ENCODE peak calls at places on chromosomes 13 and 19, in seven cellular contexts. One of them, this sample, is unnamed.

GRCh38 chr19:38778733-38779132 is 5.4 kb upstream of the LGALS7 start:
- DNase-seq in ascending aorta: no peak
- DNase-seq in tibial artery: no peak
- DNase-seq in GM06990: no peak
- DNase-seq in ovary: no peak
- DNase-seq in heart right ventricle: no peak
- DNase-seq in PC-9: no peak
- DNase-seq in this sample: no peak

GRCh38 chr19:16571283-16571682 is 932 bp downstream of the SLC35E1 start:
- DNase-seq in ascending aorta: no peak
- DNase-seq in ovary: no peak
- DNase-seq in heart right ventricle: no peak
- DNase-seq in GM06990: no peak
- DNase-seq in PC-9: no peak
- DNase-seq in tibial artery: no peak
- DNase-seq in this sample: no peak

GRCh38 chr13:113855012-113855921 is 8.6 kb downstream of the GAS6 start:
- DNase-seq in tibial artery: peak
- DNase-seq in heart right ventricle: peak
- DNase-seq in PC-9: no peak
- DNase-seq in ascending aorta: no peak
- DNase-seq in GM06990: no peak
- DNase-seq in ovary: peak
- DNase-seq in this sample: no peak

GRCh38 chr13:97193577-97193976 is 28.6 kb upstream of the MBNL2 start:
- DNase-seq in ovary: no peak
- DNase-seq in tibial artery: no peak
- DNase-seq in GM06990: no peak
- DNase-seq in PC-9: no peak
- DNase-seq in heart right ventricle: no peak
- DNase-seq in ascending aorta: no peak
- DNase-seq in this sample: no peak

GRCh38 chr13:33193428-33193974 is 92.1 kb downstream of the STARD13 start:
- DNase-seq in ovary: no peak
- DNase-seq in tibial artery: no peak
- DNase-seq in heart right ventricle: no peak
- DNase-seq in PC-9: no peak
- DNase-seq in GM06990: no peak
- DNase-seq in ascending aorta: no peak
- DNase-seq in this sample: no peak

GRCh38 chr13:111661052-111661451 is 340.6 kb downstream of the TEX29 start:
- DNase-seq in tibial artery: no peak
- DNase-seq in PC-9: no peak
- DNase-seq in ascending aorta: no peak
- DNase-seq in ovary: no peak
- DNase-seq in GM06990: no peak
- DNase-seq in heart right ventricle: no peak
- DNase-seq in this sample: no peak

GRCh38 chr13:112756511-112756966 is 66.7 kb downstream of the ATP11A start:
- DNase-seq in tibial artery: no peak
- DNase-seq in heart right ventricle: no peak
- DNase-seq in ovary: no peak
- DNase-seq in PC-9: no peak
- DNase-seq in ascending aorta: no peak
- DNase-seq in GM06990: no peak
- DNase-seq in this sample: no peak

GRCh38 chr19:1857648-1858326 is 5.6 kb downstream of the KLF16 start:
- DNase-seq in GM06990: no peak
- DNase-seq in PC-9: no peak
- DNase-seq in ascending aorta: no peak
- DNase-seq in ovary: no peak
- DNase-seq in tibial artery: no peak
- DNase-seq in heart right ventricle: no peak
- DNase-seq in this sample: no peak

GRCh38 chr19:2478324-2478755 is 2.4 kb downstream of the GADD45B start:
- DNase-seq in ascending aorta: peak
- DNase-seq in GM06990: no peak
- DNase-seq in heart right ventricle: peak
- DNase-seq in PC-9: peak
- DNase-seq in tibial artery: peak
- DNase-seq in ovary: peak
- DNase-seq in this sample: no peak

GRCh38 chr19:17522988-17523872 is 11.8 kb downstream of the PGLS start:
- DNase-seq in GM06990: peak
- DNase-seq in PC-9: no peak
- DNase-seq in ascending aorta: no peak
- DNase-seq in tibial artery: peak
- DNase-seq in ovary: no peak
- DNase-seq in heart right ventricle: peak
- DNase-seq in this sample: no peak

GRCh38 chr13:114151565-114152284 is 19.3 kb upstream of the RASA3 start:
- DNase-seq in ascending aorta: no peak
- DNase-seq in PC-9: peak
- DNase-seq in tibial artery: no peak
- DNase-seq in heart right ventricle: no peak
- DNase-seq in ovary: no peak
- DNase-seq in GM06990: no peak
- DNase-seq in this sample: no peak

GRCh38 chr13:21641629-21642028 is 29.2 kb upstream of the FGF9 start:
- DNase-seq in ovary: no peak
- DNase-seq in heart right ventricle: no peak
- DNase-seq in tibial artery: no peak
- DNase-seq in ascending aorta: no peak
- DNase-seq in GM06990: no peak
- DNase-seq in PC-9: no peak
- DNase-seq in this sample: no peak

GRCh38 chr19:2636897-2637683 is 65.4 kb downstream of the GNG7 start:
- DNase-seq in tibial artery: no peak
- DNase-seq in GM06990: peak
- DNase-seq in heart right ventricle: peak
- DNase-seq in ovary: peak
- DNase-seq in ascending aorta: no peak
- DNase-seq in PC-9: peak
- DNase-seq in this sample: no peak

GRCh38 chr13:109451726-109452125 is 334.7 kb downstream of the IRS2 start:
- DNase-seq in heart right ventricle: no peak
- DNase-seq in GM06990: no peak
- DNase-seq in tibial artery: no peak
- DNase-seq in PC-9: no peak
- DNase-seq in ascending aorta: no peak
- DNase-seq in ovary: no peak
- DNase-seq in this sample: no peak

GRCh38 chr19:2973229-2973628 is 4.1 kb upstream of the TLE6 start:
- DNase-seq in PC-9: no peak
- DNase-seq in ovary: no peak
- DNase-seq in heart right ventricle: peak
- DNase-seq in ascending aorta: no peak
- DNase-seq in GM06990: no peak
- DNase-seq in tibial artery: peak
- DNase-seq in this sample: no peak

GRCh38 chr13:36685912-36686311 is 12.1 kb downstream of the SERTM1 start:
- DNase-seq in tibial artery: no peak
- DNase-seq in GM06990: no peak
- DNase-seq in heart right ventricle: no peak
- DNase-seq in ovary: no peak
- DNase-seq in PC-9: no peak
- DNase-seq in ascending aorta: no peak
- DNase-seq in this sample: no peak

GRCh38 chr19:49216076-49216475 is 58.5 kb downstream of the TRPM4 start:
- DNase-seq in PC-9: peak
- DNase-seq in GM06990: no peak
- DNase-seq in tibial artery: no peak
- DNase-seq in ovary: no peak
- DNase-seq in ascending aorta: no peak
- DNase-seq in heart right ventricle: no peak
- DNase-seq in this sample: peak

GRCh38 chr19:13831560-13832056 is 36.4 kb downstream of the ZSWIM4 start:
- DNase-seq in ovary: no peak
- DNase-seq in ascending aorta: no peak
- DNase-seq in tibial artery: no peak
- DNase-seq in heart right ventricle: no peak
- DNase-seq in PC-9: no peak
- DNase-seq in GM06990: no peak
- DNase-seq in this sample: no peak

GRCh38 chr19:57708641-57709354 is at the start of gene ZNF154:
- DNase-seq in tibial artery: no peak
- DNase-seq in heart right ventricle: peak
- DNase-seq in ovary: no peak
- DNase-seq in ascending aorta: no peak
- DNase-seq in GM06990: peak
- DNase-seq in PC-9: no peak
- DNase-seq in this sample: no peak

GRCh38 chr13:21735621-21736401 is 64.9 kb downstream of the FGF9 start:
- DNase-seq in PC-9: no peak
- DNase-seq in ovary: peak
- DNase-seq in ascending aorta: no peak
- DNase-seq in heart right ventricle: peak
- DNase-seq in GM06990: no peak
- DNase-seq in tibial artery: no peak
- DNase-seq in this sample: no peak

GRCh38 chr13:53201454-53202225 is 173.0 kb downstream of the OLFM4 start:
- DNase-seq in heart right ventricle: no peak
- DNase-seq in ascending aorta: no peak
- DNase-seq in GM06990: peak
- DNase-seq in ovary: no peak
- DNase-seq in PC-9: no peak
- DNase-seq in tibial artery: no peak
- DNase-seq in this sample: no peak
- TF ChIP-seq CTCF in heart right ventricle: peak
- TF ChIP-seq CTCF in ascending aorta: no peak
- TF ChIP-seq CTCF in GM06990: no peak
- TF ChIP-seq CTCF in ovary: no peak
- TF ChIP-seq CTCF in PC-9: no peak
- TF ChIP-seq CTCF in tibial artery: no peak
- TF ChIP-seq CTCF in this sample: no peak

GRCh38 chr19:5968431-5969373 is 9.2 kb downstream of the RANBP3 start:
- DNase-seq in heart right ventricle: no peak
- DNase-seq in PC-9: no peak
- DNase-seq in ascending aorta: no peak
- DNase-seq in tibial artery: no peak
- DNase-seq in GM06990: no peak
- DNase-seq in ovary: no peak
- DNase-seq in this sample: no peak
- H3K4me3 ChIP-seq in heart right ventricle: no peak
- H3K4me3 ChIP-seq in PC-9: no peak
- H3K4me3 ChIP-seq in ascending aorta: no peak
- H3K4me3 ChIP-seq in tibial artery: no peak
- H3K4me3 ChIP-seq in GM06990: no peak
- H3K4me3 ChIP-seq in ovary: no peak
- H3K4me3 ChIP-seq in this sample: no peak

DNA sequence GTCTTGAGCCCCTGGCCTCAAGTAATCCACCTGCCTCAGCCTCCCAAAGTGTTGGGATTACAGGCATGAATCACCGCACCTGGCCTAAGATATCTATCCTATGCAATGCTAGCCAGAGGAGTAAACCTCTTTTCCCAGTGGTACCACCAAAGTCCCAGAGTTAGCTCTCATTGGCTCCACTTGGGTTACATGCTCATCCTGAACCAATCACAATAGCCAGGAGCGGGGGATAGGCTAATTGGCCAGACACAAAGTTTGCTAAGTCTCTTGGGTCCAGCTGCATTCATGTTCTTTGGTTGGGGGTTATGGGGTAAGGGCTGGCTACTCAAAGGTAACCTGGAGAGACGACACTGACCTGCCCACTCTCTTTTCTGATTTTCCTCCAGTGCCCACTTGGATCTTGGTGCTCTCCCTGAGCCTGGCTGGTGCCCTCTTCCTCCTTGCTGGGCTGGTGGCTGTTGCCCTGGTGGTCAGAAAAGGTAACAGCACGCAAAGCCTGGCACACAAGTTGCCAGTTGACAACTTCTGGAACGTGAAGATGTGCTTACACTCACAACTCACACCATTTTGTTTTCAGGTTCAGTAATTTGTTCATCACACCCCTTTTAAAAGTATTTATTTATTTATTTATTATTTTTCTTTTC is 7.8 kb downstream of the C19orf38 start:
- DNase-seq in ovary: no peak
- DNase-seq in GM06990: no peak
- DNase-seq in heart right ventricle: no peak
- DNase-seq in ascending aorta: no peak
- DNase-seq in tibial artery: no peak
- DNase-seq in PC-9: no peak
- DNase-seq in this sample: no peak
- TF ChIP-seq CTCF in ovary: no peak
- TF ChIP-seq CTCF in GM06990: peak
- TF ChIP-seq CTCF in heart right ventricle: peak
- TF ChIP-seq CTCF in ascending aorta: peak
- TF ChIP-seq CTCF in tibial artery: peak
- TF ChIP-seq CTCF in PC-9: peak
- TF ChIP-seq CTCF in this sample: peak

GRCh38 chr19:41353466-41354342 is at the start of gene TGFB1:
- DNase-seq in ascending aorta: peak
- DNase-seq in GM06990: peak
- DNase-seq in PC-9: peak
- DNase-seq in tibial artery: peak
- DNase-seq in ovary: peak
- DNase-seq in heart right ventricle: peak
- DNase-seq in this sample: peak

GRCh38 chr19:41355035-41355434 is 1.3 kb upstream of the TGFB1 start:
- DNase-seq in tibial artery: no peak
- DNase-seq in GM06990: no peak
- DNase-seq in ascending aorta: no peak
- DNase-seq in heart right ventricle: no peak
- DNase-seq in ovary: no peak
- DNase-seq in PC-9: no peak
- DNase-seq in this sample: no peak

GRCh38 chr19:41355802-41356201 is 2.1 kb upstream of the TGFB1 start:
- DNase-seq in PC-9: no peak
- DNase-seq in ovary: no peak
- DNase-seq in ascending aorta: no peak
- DNase-seq in heart right ventricle: no peak
- DNase-seq in tibial artery: no peak
- DNase-seq in GM06990: no peak
- DNase-seq in this sample: no peak

GRCh38 chr19:41352609-41353465 is 885 bp downstream of the TGFB1 start:
- DNase-seq in ascending aorta: no peak
- DNase-seq in PC-9: peak
- DNase-seq in GM06990: peak
- DNase-seq in heart right ventricle: peak
- DNase-seq in ovary: peak
- DNase-seq in tibial artery: peak
- DNase-seq in this sample: no peak

DNA sequence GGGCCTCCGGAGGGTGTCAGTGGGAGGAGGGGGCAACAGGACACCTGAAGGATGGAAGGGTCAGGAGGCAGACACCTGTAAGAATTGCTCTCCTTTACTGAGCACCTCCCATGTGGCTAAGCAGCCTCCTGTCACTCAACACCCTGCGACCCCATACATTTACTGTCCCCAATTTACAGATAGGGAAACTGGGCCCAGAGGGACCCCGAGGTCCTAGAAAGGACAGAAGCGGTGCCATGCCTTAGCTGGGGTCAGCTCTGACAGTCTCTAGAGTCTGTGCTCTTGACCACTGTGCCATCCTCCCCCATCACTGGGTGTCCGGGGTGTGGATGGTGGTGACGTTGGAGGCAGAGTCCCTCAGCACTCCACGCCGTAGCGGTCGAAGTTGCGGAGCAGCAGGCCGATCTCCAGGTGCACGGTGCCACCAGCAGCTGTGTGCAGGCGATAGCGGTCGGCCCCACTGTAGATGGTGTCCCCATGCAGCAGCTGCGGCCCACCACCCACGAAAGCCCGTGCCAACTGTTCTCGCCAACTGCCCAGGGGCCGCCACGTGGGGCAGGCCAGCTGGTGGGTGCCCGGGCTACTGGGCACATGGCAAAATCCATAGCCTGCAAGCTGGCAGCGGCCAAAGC is 737 bp upstream of the TGFB1 start:
- DNase-seq in ovary: peak
- DNase-seq in GM06990: no peak
- DNase-seq in tibial artery: no peak
- DNase-seq in PC-9: no peak
- DNase-seq in heart right ventricle: peak
- DNase-seq in ascending aorta: no peak
- DNase-seq in this sample: no peak
- H3K4me3 ChIP-seq in ovary: peak
- H3K4me3 ChIP-seq in GM06990: peak
- H3K4me3 ChIP-seq in tibial artery: peak
- H3K4me3 ChIP-seq in PC-9: peak
- H3K4me3 ChIP-seq in heart right ventricle: peak
- H3K4me3 ChIP-seq in ascending aorta: peak
- H3K4me3 ChIP-seq in this sample: peak